ENCODE peak calls at places on chromosome 18, in nine cellular contexts. One of them, this sample, is unnamed.

GRCh38 chr18:77098033-77098432 is 34.5 kb downstream of the MBP start:
- DNase-seq in endothelial cell of umbilical vein: no peak
- DNase-seq in activated CD8-positive, alpha-beta T cell treated with anti-CD3 and anti-CD28 coated beads for 36 hours: no peak
- DNase-seq in Calu3: no peak
- DNase-seq in activated CD8-positive, alpha-beta memory T cell treated with anti-CD3 and anti-CD28 coated beads, Interleukin-2, amount 50 U/mL, for 4 hours: no peak
- DNase-seq in psoas muscle: no peak
- DNase-seq in stimulated activated CD8-positive, alpha-beta memory T cell treated with anti-CD3 and anti-CD28 coated beads, Interleukin-4, amount 100 ng/mL, for 4 hours: no peak
- DNase-seq in cardiac septum: no peak
- DNase-seq in MM.1S: no peak
- DNase-seq in this sample: no peak

GRCh38 chr18:12839526-12840196 is 44.4 kb downstream of the PTPN2 start:
- DNase-seq in Calu3: no peak
- DNase-seq in MM.1S: peak
- DNase-seq in stimulated activated CD8-positive, alpha-beta memory T cell treated with anti-CD3 and anti-CD28 coated beads, Interleukin-4, amount 100 ng/mL, for 4 hours: no peak
- DNase-seq in endothelial cell of umbilical vein: no peak
- DNase-seq in activated CD8-positive, alpha-beta T cell treated with anti-CD3 and anti-CD28 coated beads for 36 hours: peak
- DNase-seq in activated CD8-positive, alpha-beta memory T cell treated with anti-CD3 and anti-CD28 coated beads, Interleukin-2, amount 50 U/mL, for 4 hours: no peak
- DNase-seq in psoas muscle: no peak
- DNase-seq in cardiac septum: no peak
- DNase-seq in this sample: peak

GRCh38 chr18:24080861-24081260 is 58.0 kb upstream of the CABYR start:
- DNase-seq in psoas muscle: no peak
- DNase-seq in endothelial cell of umbilical vein: no peak
- DNase-seq in Calu3: no peak
- DNase-seq in activated CD8-positive, alpha-beta memory T cell treated with anti-CD3 and anti-CD28 coated beads, Interleukin-2, amount 50 U/mL, for 4 hours: no peak
- DNase-seq in MM.1S: no peak
- DNase-seq in cardiac septum: no peak
- DNase-seq in stimulated activated CD8-positive, alpha-beta memory T cell treated with anti-CD3 and anti-CD28 coated beads, Interleukin-4, amount 100 ng/mL, for 4 hours: no peak
- DNase-seq in activated CD8-positive, alpha-beta T cell treated with anti-CD3 and anti-CD28 coated beads for 36 hours: peak
- DNase-seq in this sample: no peak

GRCh38 chr18:48661421-48661820 is 122.6 kb downstream of the CTIF start:
- DNase-seq in endothelial cell of umbilical vein: no peak
- DNase-seq in stimulated activated CD8-positive, alpha-beta memory T cell treated with anti-CD3 and anti-CD28 coated beads, Interleukin-4, amount 100 ng/mL, for 4 hours: no peak
- DNase-seq in activated CD8-positive, alpha-beta T cell treated with anti-CD3 and anti-CD28 coated beads for 36 hours: no peak
- DNase-seq in MM.1S: no peak
- DNase-seq in cardiac septum: peak
- DNase-seq in psoas muscle: no peak
- DNase-seq in Calu3: no peak
- DNase-seq in activated CD8-positive, alpha-beta memory T cell treated with anti-CD3 and anti-CD28 coated beads, Interleukin-2, amount 50 U/mL, for 4 hours: no peak
- DNase-seq in this sample: no peak

GRCh38 chr18:52288403-52289004 is 51.5 kb upstream of the DCC start:
- DNase-seq in activated CD8-positive, alpha-beta memory T cell treated with anti-CD3 and anti-CD28 coated beads, Interleukin-2, amount 50 U/mL, for 4 hours: no peak
- DNase-seq in cardiac septum: no peak
- DNase-seq in psoas muscle: no peak
- DNase-seq in endothelial cell of umbilical vein: no peak
- DNase-seq in activated CD8-positive, alpha-beta T cell treated with anti-CD3 and anti-CD28 coated beads for 36 hours: peak
- DNase-seq in stimulated activated CD8-positive, alpha-beta memory T cell treated with anti-CD3 and anti-CD28 coated beads, Interleukin-4, amount 100 ng/mL, for 4 hours: no peak
- DNase-seq in Calu3: peak
- DNase-seq in MM.1S: peak
- DNase-seq in this sample: peak

GRCh38 chr18:45837283-45838070 is 12.0 kb downstream of the SIGLEC15 start:
- DNase-seq in stimulated activated CD8-positive, alpha-beta memory T cell treated with anti-CD3 and anti-CD28 coated beads, Interleukin-4, amount 100 ng/mL, for 4 hours: no peak
- DNase-seq in activated CD8-positive, alpha-beta T cell treated with anti-CD3 and anti-CD28 coated beads for 36 hours: peak
- DNase-seq in MM.1S: no peak
- DNase-seq in activated CD8-positive, alpha-beta memory T cell treated with anti-CD3 and anti-CD28 coated beads, Interleukin-2, amount 50 U/mL, for 4 hours: peak
- DNase-seq in endothelial cell of umbilical vein: peak
- DNase-seq in psoas muscle: peak
- DNase-seq in cardiac septum: no peak
- DNase-seq in Calu3: peak
- DNase-seq in this sample: no peak

GRCh38 chr18:39594206-39594605 is 2028.6 kb upstream of the CELF4 start:
- DNase-seq in activated CD8-positive, alpha-beta T cell treated with anti-CD3 and anti-CD28 coated beads for 36 hours: no peak
- DNase-seq in MM.1S: no peak
- DNase-seq in cardiac septum: no peak
- DNase-seq in stimulated activated CD8-positive, alpha-beta memory T cell treated with anti-CD3 and anti-CD28 coated beads, Interleukin-4, amount 100 ng/mL, for 4 hours: no peak
- DNase-seq in Calu3: no peak
- DNase-seq in activated CD8-positive, alpha-beta memory T cell treated with anti-CD3 and anti-CD28 coated beads, Interleukin-2, amount 50 U/mL, for 4 hours: no peak
- DNase-seq in endothelial cell of umbilical vein: no peak
- DNase-seq in psoas muscle: no peak
- DNase-seq in this sample: no peak

GRCh38 chr18:6992761-6993160 is 124.8 kb downstream of the LAMA1 start:
- DNase-seq in psoas muscle: no peak
- DNase-seq in cardiac septum: no peak
- DNase-seq in Calu3: no peak
- DNase-seq in activated CD8-positive, alpha-beta T cell treated with anti-CD3 and anti-CD28 coated beads for 36 hours: no peak
- DNase-seq in stimulated activated CD8-positive, alpha-beta memory T cell treated with anti-CD3 and anti-CD28 coated beads, Interleukin-4, amount 100 ng/mL, for 4 hours: no peak
- DNase-seq in activated CD8-positive, alpha-beta memory T cell treated with anti-CD3 and anti-CD28 coated beads, Interleukin-2, amount 50 U/mL, for 4 hours: no peak
- DNase-seq in MM.1S: no peak
- DNase-seq in endothelial cell of umbilical vein: no peak
- DNase-seq in this sample: no peak

GRCh38 chr18:73839441-73839840 is 308.2 kb downstream of the FBXO15 start:
- DNase-seq in endothelial cell of umbilical vein: no peak
- DNase-seq in activated CD8-positive, alpha-beta memory T cell treated with anti-CD3 and anti-CD28 coated beads, Interleukin-2, amount 50 U/mL, for 4 hours: no peak
- DNase-seq in psoas muscle: no peak
- DNase-seq in MM.1S: no peak
- DNase-seq in stimulated activated CD8-positive, alpha-beta memory T cell treated with anti-CD3 and anti-CD28 coated beads, Interleukin-4, amount 100 ng/mL, for 4 hours: no peak
- DNase-seq in Calu3: no peak
- DNase-seq in cardiac septum: no peak
- DNase-seq in activated CD8-positive, alpha-beta T cell treated with anti-CD3 and anti-CD28 coated beads for 36 hours: no peak
- DNase-seq in this sample: no peak

GRCh38 chr18:74110983-74111382 is 36.7 kb downstream of the FBXO15 start:
- DNase-seq in cardiac septum: no peak
- DNase-seq in endothelial cell of umbilical vein: no peak
- DNase-seq in MM.1S: no peak
- DNase-seq in Calu3: no peak
- DNase-seq in activated CD8-positive, alpha-beta T cell treated with anti-CD3 and anti-CD28 coated beads for 36 hours: no peak
- DNase-seq in stimulated activated CD8-positive, alpha-beta memory T cell treated with anti-CD3 and anti-CD28 coated beads, Interleukin-4, amount 100 ng/mL, for 4 hours: no peak
- DNase-seq in psoas muscle: no peak
- DNase-seq in activated CD8-positive, alpha-beta memory T cell treated with anti-CD3 and anti-CD28 coated beads, Interleukin-2, amount 50 U/mL, for 4 hours: no peak
- DNase-seq in this sample: no peak

GRCh38 chr18:62612246-62612645 is 89.4 kb downstream of the ZCCHC2 start:
- DNase-seq in endothelial cell of umbilical vein: no peak
- DNase-seq in psoas muscle: no peak
- DNase-seq in activated CD8-positive, alpha-beta T cell treated with anti-CD3 and anti-CD28 coated beads for 36 hours: no peak
- DNase-seq in activated CD8-positive, alpha-beta memory T cell treated with anti-CD3 and anti-CD28 coated beads, Interleukin-2, amount 50 U/mL, for 4 hours: no peak
- DNase-seq in MM.1S: no peak
- DNase-seq in stimulated activated CD8-positive, alpha-beta memory T cell treated with anti-CD3 and anti-CD28 coated beads, Interleukin-4, amount 100 ng/mL, for 4 hours: no peak
- DNase-seq in Calu3: no peak
- DNase-seq in cardiac septum: no peak
- DNase-seq in this sample: no peak

GRCh38 chr18:13492314-13492713 is 234.0 kb downstream of the FAM210A start:
- DNase-seq in cardiac septum: no peak
- DNase-seq in endothelial cell of umbilical vein: no peak
- DNase-seq in stimulated activated CD8-positive, alpha-beta memory T cell treated with anti-CD3 and anti-CD28 coated beads, Interleukin-4, amount 100 ng/mL, for 4 hours: no peak
- DNase-seq in activated CD8-positive, alpha-beta memory T cell treated with anti-CD3 and anti-CD28 coated beads, Interleukin-2, amount 50 U/mL, for 4 hours: no peak
- DNase-seq in activated CD8-positive, alpha-beta T cell treated with anti-CD3 and anti-CD28 coated beads for 36 hours: no peak
- DNase-seq in Calu3: no peak
- DNase-seq in MM.1S: no peak
- DNase-seq in psoas muscle: no peak
- DNase-seq in this sample: no peak

GRCh38 chr18:80232030-80232429 is 15.3 kb downstream of the PARD6G start:
- DNase-seq in stimulated activated CD8-positive, alpha-beta memory T cell treated with anti-CD3 and anti-CD28 coated beads, Interleukin-4, amount 100 ng/mL, for 4 hours: no peak
- DNase-seq in cardiac septum: no peak
- DNase-seq in activated CD8-positive, alpha-beta memory T cell treated with anti-CD3 and anti-CD28 coated beads, Interleukin-2, amount 50 U/mL, for 4 hours: no peak
- DNase-seq in psoas muscle: no peak
- DNase-seq in activated CD8-positive, alpha-beta T cell treated with anti-CD3 and anti-CD28 coated beads for 36 hours: no peak
- DNase-seq in Calu3: no peak
- DNase-seq in endothelial cell of umbilical vein: no peak
- DNase-seq in MM.1S: no peak
- DNase-seq in this sample: no peak

GRCh38 chr18:53152478-53152877 is 812.5 kb downstream of the DCC start:
- DNase-seq in MM.1S: no peak
- DNase-seq in stimulated activated CD8-positive, alpha-beta memory T cell treated with anti-CD3 and anti-CD28 coated beads, Interleukin-4, amount 100 ng/mL, for 4 hours: no peak
- DNase-seq in cardiac septum: no peak
- DNase-seq in Calu3: no peak
- DNase-seq in psoas muscle: no peak
- DNase-seq in activated CD8-positive, alpha-beta T cell treated with anti-CD3 and anti-CD28 coated beads for 36 hours: no peak
- DNase-seq in activated CD8-positive, alpha-beta memory T cell treated with anti-CD3 and anti-CD28 coated beads, Interleukin-2, amount 50 U/mL, for 4 hours: no peak
- DNase-seq in endothelial cell of umbilical vein: no peak
- DNase-seq in this sample: no peak

GRCh38 chr18:55351980-55352714 is 235.8 kb downstream of the TCF4 start:
- DNase-seq in endothelial cell of umbilical vein: no peak
- DNase-seq in activated CD8-positive, alpha-beta T cell treated with anti-CD3 and anti-CD28 coated beads for 36 hours: no peak
- DNase-seq in activated CD8-positive, alpha-beta memory T cell treated with anti-CD3 and anti-CD28 coated beads, Interleukin-2, amount 50 U/mL, for 4 hours: no peak
- DNase-seq in psoas muscle: no peak
- DNase-seq in stimulated activated CD8-positive, alpha-beta memory T cell treated with anti-CD3 and anti-CD28 coated beads, Interleukin-4, amount 100 ng/mL, for 4 hours: no peak
- DNase-seq in Calu3: no peak
- DNase-seq in cardiac septum: no peak
- DNase-seq in MM.1S: no peak
- DNase-seq in this sample: no peak

GRCh38 chr18:48824231-48824970 is 126.4 kb downstream of the SMAD7 start:
- DNase-seq in activated CD8-positive, alpha-beta T cell treated with anti-CD3 and anti-CD28 coated beads for 36 hours: no peak
- DNase-seq in psoas muscle: no peak
- DNase-seq in activated CD8-positive, alpha-beta memory T cell treated with anti-CD3 and anti-CD28 coated beads, Interleukin-2, amount 50 U/mL, for 4 hours: peak
- DNase-seq in MM.1S: no peak
- DNase-seq in endothelial cell of umbilical vein: no peak
- DNase-seq in cardiac septum: peak
- DNase-seq in Calu3: no peak
- DNase-seq in stimulated activated CD8-positive, alpha-beta memory T cell treated with anti-CD3 and anti-CD28 coated beads, Interleukin-4, amount 100 ng/mL, for 4 hours: no peak
- DNase-seq in this sample: no peak

GRCh38 chr18:57748770-57749603 is 54.1 kb downstream of the ATP8B1 start:
- DNase-seq in MM.1S: peak
- DNase-seq in Calu3: peak
- DNase-seq in activated CD8-positive, alpha-beta T cell treated with anti-CD3 and anti-CD28 coated beads for 36 hours: no peak
- DNase-seq in stimulated activated CD8-positive, alpha-beta memory T cell treated with anti-CD3 and anti-CD28 coated beads, Interleukin-4, amount 100 ng/mL, for 4 hours: no peak
- DNase-seq in activated CD8-positive, alpha-beta memory T cell treated with anti-CD3 and anti-CD28 coated beads, Interleukin-2, amount 50 U/mL, for 4 hours: no peak
- DNase-seq in cardiac septum: no peak
- DNase-seq in endothelial cell of umbilical vein: peak
- DNase-seq in psoas muscle: no peak
- DNase-seq in this sample: peak

GRCh38 chr18:61702007-61702406 is 190.8 kb downstream of the RNF152 start:
- DNase-seq in stimulated activated CD8-positive, alpha-beta memory T cell treated with anti-CD3 and anti-CD28 coated beads, Interleukin-4, amount 100 ng/mL, for 4 hours: no peak
- DNase-seq in endothelial cell of umbilical vein: peak
- DNase-seq in cardiac septum: no peak
- DNase-seq in Calu3: no peak
- DNase-seq in activated CD8-positive, alpha-beta T cell treated with anti-CD3 and anti-CD28 coated beads for 36 hours: no peak
- DNase-seq in activated CD8-positive, alpha-beta memory T cell treated with anti-CD3 and anti-CD28 coated beads, Interleukin-2, amount 50 U/mL, for 4 hours: no peak
- DNase-seq in psoas muscle: no peak
- DNase-seq in MM.1S: no peak
- DNase-seq in this sample: no peak

GRCh38 chr18:72543362-72544055 is 633 bp downstream of the CBLN2 start:
- DNase-seq in activated CD8-positive, alpha-beta T cell treated with anti-CD3 and anti-CD28 coated beads for 36 hours: no peak
- DNase-seq in psoas muscle: no peak
- DNase-seq in MM.1S: peak
- DNase-seq in stimulated activated CD8-positive, alpha-beta memory T cell treated with anti-CD3 and anti-CD28 coated beads, Interleukin-4, amount 100 ng/mL, for 4 hours: no peak
- DNase-seq in Calu3: no peak
- DNase-seq in cardiac septum: no peak
- DNase-seq in endothelial cell of umbilical vein: peak
- DNase-seq in activated CD8-positive, alpha-beta memory T cell treated with anti-CD3 and anti-CD28 coated beads, Interleukin-2, amount 50 U/mL, for 4 hours: no peak
- DNase-seq in this sample: peak

GRCh38 chr18:731185-731584 is 18.8 kb upstream of the ENOSF1 start:
- DNase-seq in activated CD8-positive, alpha-beta T cell treated with anti-CD3 and anti-CD28 coated beads for 36 hours: no peak
- DNase-seq in psoas muscle: no peak
- DNase-seq in stimulated activated CD8-positive, alpha-beta memory T cell treated with anti-CD3 and anti-CD28 coated beads, Interleukin-4, amount 100 ng/mL, for 4 hours: no peak
- DNase-seq in endothelial cell of umbilical vein: no peak
- DNase-seq in cardiac septum: no peak
- DNase-seq in Calu3: no peak
- DNase-seq in MM.1S: no peak
- DNase-seq in activated CD8-positive, alpha-beta memory T cell treated with anti-CD3 and anti-CD28 coated beads, Interleukin-2, amount 50 U/mL, for 4 hours: no peak
- DNase-seq in this sample: no peak

GRCh38 chr18:34493566-34494358 is 216.3 kb upstream of the DTNA start:
- DNase-seq in Calu3: peak
- DNase-seq in activated CD8-positive, alpha-beta T cell treated with anti-CD3 and anti-CD28 coated beads for 36 hours: peak
- DNase-seq in activated CD8-positive, alpha-beta memory T cell treated with anti-CD3 and anti-CD28 coated beads, Interleukin-2, amount 50 U/mL, for 4 hours: no peak
- DNase-seq in cardiac septum: peak
- DNase-seq in MM.1S: peak
- DNase-seq in stimulated activated CD8-positive, alpha-beta memory T cell treated with anti-CD3 and anti-CD28 coated beads, Interleukin-4, amount 100 ng/mL, for 4 hours: no peak
- DNase-seq in psoas muscle: peak
- DNase-seq in endothelial cell of umbilical vein: peak
- DNase-seq in this sample: peak

GRCh38 chr18:23231340-23232021 is 96.2 kb downstream of the CABLES1 start:
- DNase-seq in endothelial cell of umbilical vein: peak
- DNase-seq in psoas muscle: peak
- DNase-seq in activated CD8-positive, alpha-beta T cell treated with anti-CD3 and anti-CD28 coated beads for 36 hours: peak
- DNase-seq in activated CD8-positive, alpha-beta memory T cell treated with anti-CD3 and anti-CD28 coated beads, Interleukin-2, amount 50 U/mL, for 4 hours: peak
- DNase-seq in stimulated activated CD8-positive, alpha-beta memory T cell treated with anti-CD3 and anti-CD28 coated beads, Interleukin-4, amount 100 ng/mL, for 4 hours: peak
- DNase-seq in MM.1S: no peak
- DNase-seq in cardiac septum: peak
- DNase-seq in Calu3: peak
- DNase-seq in this sample: peak

GRCh38 chr18:28267878-28268625 is 91.1 kb upstream of the CDH2 start:
- DNase-seq in MM.1S: no peak
- DNase-seq in endothelial cell of umbilical vein: peak
- DNase-seq in Calu3: no peak
- DNase-seq in activated CD8-positive, alpha-beta memory T cell treated with anti-CD3 and anti-CD28 coated beads, Interleukin-2, amount 50 U/mL, for 4 hours: no peak
- DNase-seq in psoas muscle: no peak
- DNase-seq in stimulated activated CD8-positive, alpha-beta memory T cell treated with anti-CD3 and anti-CD28 coated beads, Interleukin-4, amount 100 ng/mL, for 4 hours: no peak
- DNase-seq in cardiac septum: no peak
- DNase-seq in activated CD8-positive, alpha-beta T cell treated with anti-CD3 and anti-CD28 coated beads for 36 hours: no peak
- DNase-seq in this sample: no peak

GRCh38 chr18:2903006-2903405 is 56.2 kb downstream of the EMILIN2 start:
- DNase-seq in stimulated activated CD8-positive, alpha-beta memory T cell treated with anti-CD3 and anti-CD28 coated beads, Interleukin-4, amount 100 ng/mL, for 4 hours: no peak
- DNase-seq in activated CD8-positive, alpha-beta memory T cell treated with anti-CD3 and anti-CD28 coated beads, Interleukin-2, amount 50 U/mL, for 4 hours: no peak
- DNase-seq in MM.1S: no peak
- DNase-seq in cardiac septum: peak
- DNase-seq in Calu3: no peak
- DNase-seq in activated CD8-positive, alpha-beta T cell treated with anti-CD3 and anti-CD28 coated beads for 36 hours: no peak
- DNase-seq in endothelial cell of umbilical vein: peak
- DNase-seq in psoas muscle: peak
- DNase-seq in this sample: no peak

GRCh38 chr18:76354348-76354747 is 140.7 kb downstream of the ZNF516 start:
- DNase-seq in Calu3: no peak
- DNase-seq in MM.1S: no peak
- DNase-seq in activated CD8-positive, alpha-beta T cell treated with anti-CD3 and anti-CD28 coated beads for 36 hours: no peak
- DNase-seq in activated CD8-positive, alpha-beta memory T cell treated with anti-CD3 and anti-CD28 coated beads, Interleukin-2, amount 50 U/mL, for 4 hours: no peak
- DNase-seq in stimulated activated CD8-positive, alpha-beta memory T cell treated with anti-CD3 and anti-CD28 coated beads, Interleukin-4, amount 100 ng/mL, for 4 hours: no peak
- DNase-seq in cardiac septum: no peak
- DNase-seq in psoas muscle: no peak
- DNase-seq in endothelial cell of umbilical vein: peak
- DNase-seq in this sample: no peak

GRCh38 chr18:49022311-49023280 is 71.8 kb upstream of the SMAD7 start:
- DNase-seq in psoas muscle: no peak
- DNase-seq in endothelial cell of umbilical vein: no peak
- DNase-seq in activated CD8-positive, alpha-beta memory T cell treated with anti-CD3 and anti-CD28 coated beads, Interleukin-2, amount 50 U/mL, for 4 hours: no peak
- DNase-seq in MM.1S: no peak
- DNase-seq in activated CD8-positive, alpha-beta T cell treated with anti-CD3 and anti-CD28 coated beads for 36 hours: no peak
- DNase-seq in stimulated activated CD8-positive, alpha-beta memory T cell treated with anti-CD3 and anti-CD28 coated beads, Interleukin-4, amount 100 ng/mL, for 4 hours: no peak
- DNase-seq in cardiac septum: peak
- DNase-seq in Calu3: no peak
- DNase-seq in this sample: no peak

GRCh38 chr18:28176933-28177827 is at the start of gene CDH2:
- DNase-seq in activated CD8-positive, alpha-beta T cell treated with anti-CD3 and anti-CD28 coated beads for 36 hours: peak
- DNase-seq in activated CD8-positive, alpha-beta memory T cell treated with anti-CD3 and anti-CD28 coated beads, Interleukin-2, amount 50 U/mL, for 4 hours: no peak
- DNase-seq in psoas muscle: peak
- DNase-seq in stimulated activated CD8-positive, alpha-beta memory T cell treated with anti-CD3 and anti-CD28 coated beads, Interleukin-4, amount 100 ng/mL, for 4 hours: no peak
- DNase-seq in endothelial cell of umbilical vein: peak
- DNase-seq in MM.1S: peak
- DNase-seq in Calu3: no peak
- DNase-seq in cardiac septum: peak
- DNase-seq in this sample: peak

GRCh38 chr18:7696846-7697245 is 129.7 kb downstream of the PTPRM start:
- DNase-seq in Calu3: no peak
- DNase-seq in activated CD8-positive, alpha-beta T cell treated with anti-CD3 and anti-CD28 coated beads for 36 hours: no peak
- DNase-seq in cardiac septum: no peak
- DNase-seq in stimulated activated CD8-positive, alpha-beta memory T cell treated with anti-CD3 and anti-CD28 coated beads, Interleukin-4, amount 100 ng/mL, for 4 hours: no peak
- DNase-seq in endothelial cell of umbilical vein: no peak
- DNase-seq in activated CD8-positive, alpha-beta memory T cell treated with anti-CD3 and anti-CD28 coated beads, Interleukin-2, amount 50 U/mL, for 4 hours: no peak
- DNase-seq in psoas muscle: no peak
- DNase-seq in MM.1S: no peak
- DNase-seq in this sample: no peak